ENCODE peak calls at places on chromosome 9, in six cellular contexts. One of them, this sample, is unnamed.

GRCh38 chr9:131727184-131727785 is 12.6 kb downstream of the RAPGEF1 start:
- DNase-seq in fibroblast of lung: peak
- DNase-seq in left ventricle myocardium inferior: no peak
- DNase-seq in GM12865: peak
- DNase-seq in Panc1: no peak
- DNase-seq in OCI-LY7: no peak
- DNase-seq in this sample: no peak

GRCh38 chr9:16515879-16516289 is 354.6 kb downstream of the BNC2 start:
- DNase-seq in Panc1: no peak
- DNase-seq in GM12865: no peak
- DNase-seq in left ventricle myocardium inferior: no peak
- DNase-seq in OCI-LY7: no peak
- DNase-seq in fibroblast of lung: peak
- DNase-seq in this sample: no peak

GRCh38 chr9:4126184-4126865 is 173.5 kb downstream of the GLIS3 start:
- DNase-seq in left ventricle myocardium inferior: no peak
- DNase-seq in Panc1: no peak
- DNase-seq in fibroblast of lung: peak
- DNase-seq in OCI-LY7: no peak
- DNase-seq in GM12865: no peak
- DNase-seq in this sample: no peak

GRCh38 chr9:117170567-117170966 is 244.3 kb downstream of the ASTN2 start:
- DNase-seq in OCI-LY7: no peak
- DNase-seq in GM12865: no peak
- DNase-seq in fibroblast of lung: no peak
- DNase-seq in left ventricle myocardium inferior: no peak
- DNase-seq in Panc1: no peak
- DNase-seq in this sample: no peak

GRCh38 chr9:214488-215448 is at the start of gene DOCK8:
- DNase-seq in GM12865: peak
- DNase-seq in fibroblast of lung: no peak
- DNase-seq in OCI-LY7: peak
- DNase-seq in left ventricle myocardium inferior: peak
- DNase-seq in Panc1: no peak
- DNase-seq in this sample: peak

GRCh38 chr9:18297532-18297872 is 176.5 kb upstream of the ADAMTSL1 start:
- DNase-seq in left ventricle myocardium inferior: no peak
- DNase-seq in fibroblast of lung: no peak
- DNase-seq in GM12865: peak
- DNase-seq in Panc1: no peak
- DNase-seq in OCI-LY7: peak
- DNase-seq in this sample: no peak

GRCh38 chr9:91949293-91949945 is 609 bp downstream of the ROR2 start:
- DNase-seq in GM12865: no peak
- DNase-seq in left ventricle myocardium inferior: no peak
- DNase-seq in Panc1: no peak
- DNase-seq in fibroblast of lung: no peak
- DNase-seq in OCI-LY7: no peak
- DNase-seq in this sample: no peak

GRCh38 chr9:89357331-89358197 is 39.3 kb downstream of the SECISBP2 start:
- DNase-seq in OCI-LY7: no peak
- DNase-seq in GM12865: no peak
- DNase-seq in left ventricle myocardium inferior: no peak
- DNase-seq in fibroblast of lung: no peak
- DNase-seq in Panc1: no peak
- DNase-seq in this sample: no peak

GRCh38 chr9:727767-728166 is 113.7 kb upstream of the DMRT1 start:
- DNase-seq in OCI-LY7: no peak
- DNase-seq in left ventricle myocardium inferior: no peak
- DNase-seq in fibroblast of lung: no peak
- DNase-seq in Panc1: no peak
- DNase-seq in GM12865: no peak
- DNase-seq in this sample: no peak

GRCh38 chr9:89743216-89743575 is 138.4 kb downstream of the GADD45G start:
- DNase-seq in GM12865: peak
- DNase-seq in OCI-LY7: peak
- DNase-seq in left ventricle myocardium inferior: no peak
- DNase-seq in Panc1: no peak
- DNase-seq in fibroblast of lung: no peak
- DNase-seq in this sample: peak

GRCh38 chr9:105026451-105026850 is 98.5 kb upstream of the ABCA1 start:
- DNase-seq in fibroblast of lung: no peak
- DNase-seq in OCI-LY7: no peak
- DNase-seq in GM12865: no peak
- DNase-seq in left ventricle myocardium inferior: no peak
- DNase-seq in Panc1: no peak
- DNase-seq in this sample: no peak

GRCh38 chr9:13841801-13842462 is 472.0 kb downstream of the NFIB start:
- DNase-seq in left ventricle myocardium inferior: no peak
- DNase-seq in OCI-LY7: no peak
- DNase-seq in GM12865: no peak
- DNase-seq in fibroblast of lung: no peak
- DNase-seq in Panc1: no peak
- DNase-seq in this sample: no peak

GRCh38 chr9:13845460-13845859 is 468.5 kb downstream of the NFIB start:
- DNase-seq in fibroblast of lung: peak
- DNase-seq in OCI-LY7: no peak
- DNase-seq in GM12865: no peak
- DNase-seq in left ventricle myocardium inferior: no peak
- DNase-seq in Panc1: no peak
- DNase-seq in this sample: no peak

GRCh38 chr9:13847270-13847669 is 466.7 kb downstream of the NFIB start:
- DNase-seq in fibroblast of lung: no peak
- DNase-seq in OCI-LY7: no peak
- DNase-seq in Panc1: no peak
- DNase-seq in GM12865: no peak
- DNase-seq in left ventricle myocardium inferior: no peak
- DNase-seq in this sample: no peak
- TF ChIP-seq CTCF in fibroblast of lung: no peak
- TF ChIP-seq CTCF in OCI-LY7: no peak
- TF ChIP-seq CTCF in Panc1: no peak
- TF ChIP-seq CTCF in GM12865: no peak
- TF ChIP-seq CTCF in left ventricle myocardium inferior: no peak
- TF ChIP-seq CTCF in this sample: no peak

GRCh38 chr9:75593920-75594319 is 296.6 kb upstream of the PCSK5 start:
- DNase-seq in GM12865: no peak
- DNase-seq in left ventricle myocardium inferior: no peak
- DNase-seq in Panc1: no peak
- DNase-seq in fibroblast of lung: no peak
- DNase-seq in OCI-LY7: no peak
- DNase-seq in this sample: no peak
- TF ChIP-seq CTCF in GM12865: no peak
- TF ChIP-seq CTCF in left ventricle myocardium inferior: no peak
- TF ChIP-seq CTCF in Panc1: no peak
- TF ChIP-seq CTCF in fibroblast of lung: no peak
- TF ChIP-seq CTCF in OCI-LY7: peak
- TF ChIP-seq CTCF in this sample: no peak

GRCh38 chr9:37410969-37411785 is 11.3 kb upstream of the GRHPR start:
- DNase-seq in GM12865: peak
- DNase-seq in left ventricle myocardium inferior: no peak
- DNase-seq in Panc1: no peak
- DNase-seq in fibroblast of lung: no peak
- DNase-seq in OCI-LY7: peak
- DNase-seq in this sample: no peak
- TF ChIP-seq CTCF in GM12865: peak
- TF ChIP-seq CTCF in left ventricle myocardium inferior: peak
- TF ChIP-seq CTCF in Panc1: no peak
- TF ChIP-seq CTCF in fibroblast of lung: peak
- TF ChIP-seq CTCF in OCI-LY7: peak
- TF ChIP-seq CTCF in this sample: no peak

GRCh38 chr9:68489636-68490035 is 51.0 kb downstream of the TMEM252 start:
- DNase-seq in GM12865: no peak
- DNase-seq in OCI-LY7: no peak
- DNase-seq in fibroblast of lung: peak
- DNase-seq in Panc1: no peak
- DNase-seq in left ventricle myocardium inferior: no peak
- DNase-seq in this sample: no peak

GRCh38 chr9:68492801-68493200 is 47.9 kb downstream of the TMEM252 start:
- DNase-seq in left ventricle myocardium inferior: no peak
- DNase-seq in GM12865: no peak
- DNase-seq in OCI-LY7: no peak
- DNase-seq in fibroblast of lung: no peak
- DNase-seq in Panc1: no peak
- DNase-seq in this sample: no peak

GRCh38 chr9:68493953-68494541 is 46.6 kb downstream of the TMEM252 start:
- DNase-seq in GM12865: no peak
- DNase-seq in left ventricle myocardium inferior: no peak
- DNase-seq in Panc1: no peak
- DNase-seq in OCI-LY7: no peak
- DNase-seq in fibroblast of lung: no peak
- DNase-seq in this sample: no peak

GRCh38 chr9:68482548-68482947 is 58.1 kb downstream of the TMEM252 start:
- DNase-seq in Panc1: no peak
- DNase-seq in GM12865: no peak
- DNase-seq in OCI-LY7: no peak
- DNase-seq in left ventricle myocardium inferior: no peak
- DNase-seq in fibroblast of lung: no peak
- DNase-seq in this sample: no peak

DNA sequence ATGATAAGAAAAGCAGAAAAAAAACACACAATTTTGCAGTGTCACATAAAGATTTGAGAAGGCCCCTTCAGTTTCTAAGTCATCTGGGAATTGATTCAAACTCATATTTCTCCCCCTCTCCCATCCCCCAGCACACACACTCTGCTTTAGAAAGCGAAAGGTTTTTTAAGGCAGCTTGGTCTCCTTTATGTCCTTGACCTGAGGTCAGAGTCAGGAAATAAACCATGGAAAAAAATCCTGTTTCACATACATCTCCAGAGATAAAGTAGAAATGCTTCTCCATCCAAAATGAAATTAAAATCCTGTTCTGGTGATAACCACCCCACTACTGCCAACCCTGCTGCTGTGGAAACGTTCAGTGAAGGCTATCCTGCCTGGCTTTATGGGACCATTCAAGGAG is 52.6 kb downstream of the TMEM252 start:
- DNase-seq in Panc1: no peak
- DNase-seq in OCI-LY7: no peak
- DNase-seq in left ventricle myocardium inferior: no peak
- DNase-seq in fibroblast of lung: no peak
- DNase-seq in GM12865: no peak
- DNase-seq in this sample: no peak
- TF ChIP-seq CTCF in Panc1: no peak
- TF ChIP-seq CTCF in OCI-LY7: no peak
- TF ChIP-seq CTCF in left ventricle myocardium inferior: no peak
- TF ChIP-seq CTCF in fibroblast of lung: no peak
- TF ChIP-seq CTCF in GM12865: no peak
- TF ChIP-seq CTCF in this sample: no peak